ENCODE peak calls at places on chromosomes 5 and 9, in four cellular contexts. R is endothelial cell, K is GM12865, H is RWPE2. I is an unnamed sample.

GRCh38 chr9:134597957-134598883 is 43.4 kb upstream of the COL5A1 start:
- DNase-seq in H (no peak), R (peak), K (no peak), I (no peak)

GRCh38 chr5:32852535-32852934 is 141.4 kb downstream of the NPR3 start:
- DNase-seq in R (no peak), H (no peak), K (peak), I (no peak)

GRCh38 chr9:3240651-3241268 is 285.0 kb downstream of the RFX3 start:
- DNase-seq in H (no peak), K (peak), R (peak), I (no peak)

GRCh38 chr5:168404366-168404765 is 81.9 kb upstream of the RARS1 start:
- DNase-seq in H (no peak), K (no peak), R (no peak), I (no peak)

GRCh38 chr5:88544616-88545150 is 276.0 kb upstream of the TMEM161B start:
- DNase-seq in K (no peak), H (no peak), R (no peak), I (no peak)

GRCh38 chr5:69129413-69129812 is 35.6 kb downstream of the SLC30A5 start:
- DNase-seq in R (no peak), K (no peak), H (no peak), I (no peak)

GRCh38 chr5:81650992-81651391 is 99.9 kb downstream of the SSBP2 start:
- DNase-seq in H (no peak), R (no peak), K (no peak), I (no peak)

GRCh38 chr5:81552844-81553569 is 159.1 kb upstream of the ACOT12 start:
- DNase-seq in R (no peak), K (no peak), H (no peak), I (no peak)

GRCh38 chr5:39209924-39210323 is 9.4 kb downstream of the FYB1 start:
- DNase-seq in R (no peak), H (no peak), K (peak), I (no peak)

GRCh38 chr5:79974896-79975295 is 16.2 kb downstream of the MTX3 start:
- DNase-seq in H (no peak), R (no peak), K (no peak), I (no peak)

GRCh38 chr9:131404987-131405386 is 11.1 kb downstream of the PRRC2B start:
- DNase-seq in R (no peak), K (no peak), H (no peak), I (no peak)

GRCh38 chr9:127897194-127897692 is 2.2 kb downstream of the ST6GALNAC6 start:
- DNase-seq in H (no peak), R (peak), K (peak), I (peak)

GRCh38 chr9:133405508-133406009 is 12.3 kb downstream of the REXO4 start:
- DNase-seq in R (no peak), H (no peak), K (no peak), I (no peak)

GRCh38 chr5:337565-338130 is 16.1 kb downstream of the AHRR start:
- DNase-seq in R (peak), K (no peak), H (no peak), I (no peak)

GRCh38 chr5:159819671-159820411 is 96.4 kb upstream of the ADRA1B start:
- DNase-seq in R (no peak), K (no peak), H (peak), I (no peak)

GRCh38 chr9:85056203-85056572 is 386.7 kb downstream of the NTRK2 start:
- DNase-seq in K (peak), H (no peak), R (no peak), I (no peak)

GRCh38 chr9:136806631-136807201 is 1.0 kb upstream of the RABL6 start:
- DNase-seq in R (no peak), K (no peak), H (no peak), I (peak)

GRCh38 chr5:139660916-139661814 is 13.0 kb downstream of the CXXC5 start:
- DNase-seq in R (no peak), K (peak), H (peak), I (peak)

GRCh38 chr9:121859646-121860045 is 208.2 kb downstream of the DAB2IP start:
- DNase-seq in R (no peak), K (no peak), H (peak), I (no peak)

GRCh38 chr5:130183115-130183514 is 278.9 kb downstream of the CHSY3 start:
- DNase-seq in R (no peak), K (no peak), H (no peak), I (no peak)

GRCh38 chr9:3647652-3648051 is 121.9 kb upstream of the RFX3 start:
- DNase-seq in R (no peak), K (no peak), H (no peak), I (no peak)

GRCh38 chr9:93087971-93088655 is 7.9 kb upstream of the CARD19 start:
- DNase-seq in H (no peak), K (no peak), R (no peak), I (peak)

GRCh38 chr9:6307551-6308096 is 20.6 kb upstream of the TPD52L3 start:
- DNase-seq in H (no peak), R (no peak), K (no peak), I (no peak)

GRCh38 chr5:136129445-136129844 is 3.2 kb upstream of the SMAD5 start:
- DNase-seq in R (no peak), K (no peak), H (no peak), I (no peak)

GRCh38 chr5:96151891-96152290 is 190.2 kb upstream of the ELL2 start:
- DNase-seq in H (no peak), K (peak), R (no peak), I (no peak)

GRCh38 chr5:16864566-16864965 is 71.5 kb downstream of the MYO10 start:
- DNase-seq in K (no peak), R (no peak), H (no peak), I (no peak)

GRCh38 chr9:69178583-69179011 is 4.5 kb downstream of the TJP2 start:
- DNase-seq in R (no peak), H (no peak), K (no peak), I (no peak)

GRCh38 chr5:32264954-32265572 is 47.7 kb downstream of the MTMR12 start:
- DNase-seq in H (no peak), K (no peak), R (no peak), I (no peak)

GRCh38 chr5:138739938-138740337 is 13.3 kb upstream of the CTNNA1 start:
- DNase-seq in K (no peak), R (no peak), H (no peak), I (no peak)

GRCh38 chr5:140258016-140258415 is 44.9 kb downstream of the PFDN1 start:
- DNase-seq in H (no peak), R (no peak), K (no peak), I (no peak)

GRCh38 chr5:78716221-78716620 is 67.6 kb upstream of the LHFPL2 start:
- DNase-seq in R (no peak), H (no peak), K (no peak), I (no peak)

GRCh38 chr9:25025686-25026085 is 480.0 kb upstream of the IZUMO3 start:
- DNase-seq in H (no peak), K (no peak), R (no peak), I (no peak)

GRCh38 chr9:129100383-129101169 is 10.0 kb downstream of the CRAT start:
- DNase-seq in K (no peak), R (no peak), H (no peak), I (no peak)

GRCh38 chr5:154159343-154159742 is 31.2 kb upstream of the GALNT10 start:
- DNase-seq in R (no peak), K (no peak), H (no peak), I (no peak)

GRCh38 chr9:107918749-107919148 is 429.2 kb upstream of the KLF4 start:
- DNase-seq in K (no peak), R (no peak), H (no peak), I (no peak)

GRCh38 chr5:97142521-97143254 is at the start of gene LIX1:
- DNase-seq in H (no peak), K (peak), R (peak), I (no peak)

GRCh38 chr5:110377411-110378392 is 348.8 kb downstream of the TMEM232 start:
- DNase-seq in K (no peak), R (no peak), H (no peak), I (no peak)
- TF ChIP-seq CTCF in K (no peak), R (no peak), H (no peak), I (no peak)

DNA sequence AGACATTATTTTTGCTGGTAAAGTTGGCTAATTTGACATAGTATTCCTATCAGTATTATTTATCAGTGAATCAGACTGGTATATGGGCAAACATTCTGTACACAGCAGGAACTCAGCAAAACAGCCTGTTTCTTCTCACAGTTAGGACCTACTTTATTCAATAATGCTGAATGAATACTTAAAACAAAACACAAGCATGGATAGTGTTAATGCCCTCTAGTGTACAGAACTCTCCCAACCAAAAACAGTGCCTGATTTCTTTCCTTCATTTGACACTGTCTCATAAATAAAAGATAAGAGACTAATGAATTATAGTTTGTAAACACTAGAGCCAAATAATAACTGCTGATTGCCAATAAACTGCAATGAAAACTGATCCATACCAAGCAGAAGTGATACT is 1113.3 kb downstream of the PTPRD start:
- DNase-seq in R (no peak), H (no peak), K (no peak), I (no peak)
- TF ChIP-seq CTCF in R (no peak), H (no peak), K (no peak), I (peak)

GRCh38 chr5:99063737-99064136 is 134.9 kb upstream of the CHD1 start:
- DNase-seq in H (no peak), K (no peak), R (no peak), I (no peak)

GRCh38 chr5:99070355-99070754 is 141.5 kb upstream of the CHD1 start:
- DNase-seq in K (no peak), H (no peak), R (no peak), I (no peak)

GRCh38 chr5:99072846-99073245 is 144.0 kb upstream of the CHD1 start:
- DNase-seq in H (no peak), K (no peak), R (no peak), I (no peak)

DNA sequence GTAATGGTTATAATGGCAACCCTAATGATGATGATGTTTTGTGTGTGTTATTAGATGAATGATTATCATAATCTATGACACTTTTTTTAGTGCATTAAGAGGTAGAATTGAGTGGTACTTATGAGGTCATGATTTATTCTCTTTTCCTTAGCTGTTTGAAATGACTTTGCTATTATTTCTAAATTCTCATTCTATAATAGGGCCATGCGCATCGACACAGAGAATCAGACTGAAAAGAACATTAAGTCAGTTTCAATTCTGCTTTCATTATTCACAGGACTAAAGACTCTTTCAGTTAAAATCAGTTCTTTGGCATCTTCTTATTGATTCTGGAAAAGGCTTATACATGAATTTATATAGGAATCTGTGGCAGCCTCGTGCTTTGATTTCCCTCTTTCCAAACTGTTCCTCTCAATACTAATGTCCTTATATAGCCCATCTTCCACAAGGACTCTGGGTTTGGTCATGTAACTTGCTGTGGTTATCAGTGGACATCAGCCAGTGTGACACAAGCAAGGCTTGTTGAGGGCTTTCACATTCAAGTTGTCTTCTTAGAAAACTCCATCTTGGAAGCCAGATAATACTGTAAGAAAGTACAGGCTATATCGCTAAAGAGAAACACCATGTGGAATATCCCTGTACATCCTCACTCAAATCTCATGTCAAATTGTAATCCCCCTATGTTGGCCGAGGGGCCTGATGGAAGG is 140.3 kb upstream of the CHD1 start:
- DNase-seq in K (no peak), H (no peak), R (no peak), I (no peak)
- TF ChIP-seq CTCF in K (no peak), H (no peak), R (no peak), I (no peak)

GRCh38 chr9:81787747-81788632 is 98.6 kb upstream of the TLE1 start:
- DNase-seq in R (no peak), K (no peak), H (no peak), I (no peak)
- TF ChIP-seq CTCF in R (no peak), K (no peak), H (no peak), I (peak)

GRCh38 chr5:10521466-10522223 is 42.2 kb upstream of the ANKRD33B start:
- DNase-seq in H (peak), K (no peak), R (no peak), I (peak)
- TF ChIP-seq CTCF in H (peak), K (peak), R (peak), I (peak)

DNA sequence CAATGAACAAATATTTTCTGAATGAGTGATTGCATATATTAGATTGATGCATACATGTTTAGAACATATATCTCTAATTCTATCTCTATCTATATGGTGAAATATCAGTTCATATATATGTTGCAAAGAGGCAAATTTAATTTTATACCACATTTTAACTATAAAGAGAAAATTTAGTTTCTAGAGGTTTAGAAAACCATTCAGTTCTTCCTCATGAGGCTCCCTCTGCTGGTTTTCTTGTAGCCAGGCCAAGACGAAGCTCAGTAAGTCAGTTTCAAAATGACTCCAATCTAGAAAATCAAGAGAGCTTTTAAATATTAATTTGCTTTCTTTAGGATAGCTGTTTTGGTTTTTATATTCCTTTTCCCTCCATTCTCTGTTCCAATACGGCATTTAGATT is 312.1 kb downstream of the TMEM232 start:
- DNase-seq in H (no peak), K (peak), R (no peak), I (no peak)
- TF ChIP-seq CTCF in H (peak), K (peak), R (peak), I (peak)

GRCh38 chr5:4640793-4641192 is 499.3 kb upstream of the ADAMTS16 start:
- DNase-seq in K (no peak), H (no peak), R (peak), I (no peak)
- TF ChIP-seq CTCF in K (no peak), H (peak), R (no peak), I (peak)

I was measured in chondrocyte.